ENCODE peak calls at places on chromosomes 3 and 15, in four cellular contexts. Z is testis, B is breast epithelium, K is cardiac muscle cell. T is an unnamed sample. For H3K9me3 and H3K27me3, the result is how much of the 10 kb centered on the place peaks cover.

GRCh38 chr3:42340466-42340865 is 69.9 kb downstream of the LYZL4 start:
- DNase-seq in K (no peak), Z (no peak), B (no peak), T (no peak)

GRCh38 chr3:124563376-124563775 is 166.9 kb upstream of the UMPS start:
- DNase-seq in B (no peak), K (no peak), Z (no peak), T (no peak)

GRCh38 chr3:156389151-156389760 is 165.7 kb downstream of the SSR3 start:
- DNase-seq in K (no peak), B (no peak), Z (no peak), T (no peak)

GRCh38 chr3:11212301-11212613 is 58.0 kb downstream of the HRH1 start:
- DNase-seq in Z (no peak), B (no peak), K (no peak), T (no peak)

GRCh38 chr3:78822741-78823140 is 945.1 kb downstream of the ROBO1 start:
- DNase-seq in Z (no peak), B (no peak), K (no peak), T (no peak)

GRCh38 chr3:14549256-14549931 is 9.3 kb upstream of the GRIP2 start:
- DNase-seq in Z (no peak), K (no peak), B (no peak), T (no peak)

GRCh38 chr3:30644615-30645014 is 38.2 kb downstream of the TGFBR2 start:
- DNase-seq in Z (no peak), K (no peak), B (peak), T (no peak)

GRCh38 chr15:72070817-72071447 is 47.0 kb downstream of the MYO9A start:
- DNase-seq in B (no peak), Z (no peak), K (no peak), T (no peak)

GRCh38 chr15:28936081-28936480 is 50.3 kb downstream of the APBA2 start:
- DNase-seq in K (no peak), B (no peak), Z (no peak), T (no peak)

GRCh38 chr15:99250494-99251435 is 516 bp upstream of the LRRC28 start:
- DNase-seq in B (peak), Z (peak), K (peak), T (peak)

GRCh38 chr15:88504445-88504844 is 36.9 kb downstream of the MRPS11 start:
- DNase-seq in B (no peak), Z (no peak), K (no peak), T (no peak)

GRCh38 chr3:65833761-65834505 is 204.8 kb downstream of the MAGI1 start:
- DNase-seq in K (no peak), Z (no peak), B (no peak), T (no peak)

GRCh38 chr15:99718421-99718820 is 14.8 kb downstream of the LYSMD4 start:
- DNase-seq in Z (no peak), B (no peak), K (no peak), T (no peak)

GRCh38 chr3:134615743-134616142 is 35.1 kb downstream of the KY start:
- DNase-seq in Z (no peak), B (no peak), K (no peak), T (no peak)

GRCh38 chr3:194030372-194030771 is 105.6 kb upstream of the HES1 start:
- DNase-seq in K (no peak), Z (no peak), B (no peak), T (no peak)

GRCh38 chr15:81432179-81432578 is 58.2 kb upstream of the TMC3 start:
- DNase-seq in B (no peak), Z (no peak), K (no peak), T (no peak)

GRCh38 chr15:94972314-94972713 is 741.0 kb downstream of the MCTP2 start:
- DNase-seq in K (no peak), Z (no peak), B (no peak), T (no peak)

GRCh38 chr3:151403246-151403645 is 18.7 kb upstream of the P2RY12 start:
- DNase-seq in Z (no peak), K (no peak), B (no peak), T (no peak)

GRCh38 chr3:123610331-123610730 is 25.5 kb upstream of the HACD2 start:
- DNase-seq in K (no peak), B (no peak), Z (no peak), T (no peak)

GRCh38 chr3:161273589-161274218 is 52.6 kb downstream of the NMD3 start:
- DNase-seq in Z (peak), B (no peak), K (peak), T (no peak)

GRCh38 chr3:71219744-71220638 is 363.5 kb downstream of the FOXP1 start:
- DNase-seq in Z (no peak), B (no peak), K (peak), T (no peak)

GRCh38 chr3:18559323-18559972 is 134.3 kb upstream of the SATB1 start:
- DNase-seq in Z (peak), K (peak), B (no peak), T (peak)

GRCh38 chr3:138862924-138863775 is 28.4 kb upstream of the PIK3CB start:
- DNase-seq in Z (no peak), B (peak), K (no peak), T (no peak)

GRCh38 chr3:155211266-155211665 is 82.2 kb downstream of the STRIT1 start:
- DNase-seq in K (no peak), B (no peak), Z (no peak), T (no peak)

GRCh38 chr3:182491571-182491970 is 301.7 kb upstream of the ATP11B start:
- DNase-seq in Z (no peak), B (no peak), K (no peak), T (no peak)

GRCh38 chr3:148938931-148939330 is 52.4 kb upstream of the GYG1 start:
- DNase-seq in K (no peak), B (no peak), Z (no peak), T (no peak)

GRCh38 chr3:134487406-134487805 is 1.5 kb downstream of the CEP63 start:
- DNase-seq in Z (no peak), K (no peak), B (no peak), T (no peak)

GRCh38 chr15:70099966-70100494 is 2.3 kb upstream of the TLE3 start:
- DNase-seq in Z (no peak), K (peak), B (no peak), T (no peak)

GRCh38 chr3:57393957-57394356 is 101.5 kb upstream of the ASB14 start:
- DNase-seq in K (no peak), B (no peak), Z (no peak), T (no peak)

GRCh38 chr3:50267280-50267913 is 1.6 kb upstream of the SEMA3B start:
- DNase-seq in K (peak), Z (peak), B (no peak), T (peak)

GRCh38 chr3:110314512-110315114 is 757.0 kb upstream of the NECTIN3 start:
- DNase-seq in K (peak), Z (peak), B (no peak), T (peak)

GRCh38 chr3:51777985-51778384 is 1.1 kb downstream of the IQCF6 start:
- DNase-seq in K (no peak), Z (peak), B (no peak), T (no peak)

GRCh38 chr15:84570164-84570692 is 30.6 kb upstream of the ZSCAN2 start:
- DNase-seq in K (peak), B (no peak), Z (peak), T (peak)

GRCh38 chr15:42275780-42276395 is 2.7 kb upstream of the TMEM87A start:
- DNase-seq in B (no peak), Z (no peak), K (no peak), T (no peak)

GRCh38 chr3:194306771-194307640 is 44.1 kb downstream of the CPN2 start:
- DNase-seq in K (no peak), Z (no peak), B (no peak), T (no peak)

GRCh38 chr3:74149466-74149865 is 465.0 kb downstream of the CNTN3 start:
- DNase-seq in Z (no peak), B (no peak), K (no peak), T (no peak)

GRCh38 chr3:62875103-62876002 is at the start of gene CADPS:
- DNase-seq in K (peak), B (no peak), Z (peak), T (peak)

GRCh38 chr15:85826756-85827515 is 32.2 kb upstream of the KLHL25 start:
- DNase-seq in K (no peak), Z (no peak), B (no peak), T (no peak)

GRCh38 chr3:9396301-9396631 is 1.1 kb upstream of the SETD5 start:
- DNase-seq in B (peak), K (peak), Z (peak), T (peak)

GRCh38 chr15:39641187-39641889 is 60.5 kb downstream of the THBS1 start:
- DNase-seq in B (no peak), Z (no peak), K (no peak), T (no peak)
- H3K4me3 ChIP-seq in B (no peak), Z (no peak), K (no peak), T (no peak)

GRCh38 chr15:56222302-56222701 is 21.4 kb downstream of the RFX7 start:
- DNase-seq in Z (no peak), B (no peak), K (no peak), T (no peak)
- H3K9me3 ChIP-seq in Z (under half), B (under half), K (under half), T (under half)

GRCh38 chr15:65824941-65825544 is 33.0 kb upstream of the DENND4A start:
- DNase-seq in Z (no peak), K (no peak), B (peak), T (no peak)
- H3K27me3 ChIP-seq in Z (under half), K (under half), B (under half), T (under half)

GRCh38 chr15:55778932-55779331 is 36.0 kb upstream of the PRTG start:
- DNase-seq in K (no peak), Z (no peak), B (no peak), T (no peak)
- H3K4me3 ChIP-seq in K (no peak), Z (no peak), B (no peak), T (no peak)

T was measured in WERI-Rb-1.